ENCODE peak calls at places on chromosomes 2 and 18, in six cellular contexts. G is upper lobe of right lung, X is GM23338, J is endodermal cell, B is A673, A is ovary. P is an unnamed sample.

GRCh38 chr2:156309922-156310321 is 22.6 kb downstream of the NR4A2 start:
- DNase-seq in B (no peak), A (no peak), G (no peak), X (no peak), J (no peak), P (no peak)

GRCh38 chr2:32591669-32592463 is 36.0 kb upstream of the TTC27 start:
- DNase-seq in X (no peak), A (no peak), G (no peak), B (no peak), J (no peak), P (no peak)

GRCh38 chr2:174635747-174636399 is 38.3 kb upstream of the WIPF1 start:
- DNase-seq in G (no peak), A (no peak), J (no peak), X (no peak), B (no peak), P (no peak)

GRCh38 chr2:35410431-35411061 is 945.0 kb upstream of the CRIM1 start:
- DNase-seq in B (peak; percentile 72), G (peak; percentile 78), X (peak; percentile 70), J (peak; percentile 87), A (no peak), P (peak; percentile 74)

GRCh38 chr2:144701259-144701658 is 181.3 kb upstream of the ZEB2 start:
- DNase-seq in X (no peak), B (no peak), J (no peak), G (no peak), A (no peak), P (no peak)

GRCh38 chr2:85435986-85436835 is 17.7 kb downstream of the SH2D6 start:
- DNase-seq in J (peak; percentile 84), G (no peak), A (no peak), B (no peak), X (peak; percentile 70), P (no peak)

GRCh38 chr2:72892506-72893173 is 5.4 kb downstream of the SPR start:
- DNase-seq in X (peak; percentile 87), J (peak; percentile 87), B (peak; percentile 80), G (peak; percentile 84), A (peak; percentile 45), P (peak; percentile 88)

GRCh38 chr2:207926133-207927076 is 98.9 kb downstream of the PLEKHM3 start:
- DNase-seq in A (peak; percentile 71), J (no peak), G (no peak), B (no peak), X (no peak), P (no peak)

GRCh38 chr18:8989017-8989416 is 113.5 kb upstream of the NDUFV2 start:
- DNase-seq in A (no peak), G (no peak), B (no peak), J (no peak), X (no peak), P (no peak)

DNA sequence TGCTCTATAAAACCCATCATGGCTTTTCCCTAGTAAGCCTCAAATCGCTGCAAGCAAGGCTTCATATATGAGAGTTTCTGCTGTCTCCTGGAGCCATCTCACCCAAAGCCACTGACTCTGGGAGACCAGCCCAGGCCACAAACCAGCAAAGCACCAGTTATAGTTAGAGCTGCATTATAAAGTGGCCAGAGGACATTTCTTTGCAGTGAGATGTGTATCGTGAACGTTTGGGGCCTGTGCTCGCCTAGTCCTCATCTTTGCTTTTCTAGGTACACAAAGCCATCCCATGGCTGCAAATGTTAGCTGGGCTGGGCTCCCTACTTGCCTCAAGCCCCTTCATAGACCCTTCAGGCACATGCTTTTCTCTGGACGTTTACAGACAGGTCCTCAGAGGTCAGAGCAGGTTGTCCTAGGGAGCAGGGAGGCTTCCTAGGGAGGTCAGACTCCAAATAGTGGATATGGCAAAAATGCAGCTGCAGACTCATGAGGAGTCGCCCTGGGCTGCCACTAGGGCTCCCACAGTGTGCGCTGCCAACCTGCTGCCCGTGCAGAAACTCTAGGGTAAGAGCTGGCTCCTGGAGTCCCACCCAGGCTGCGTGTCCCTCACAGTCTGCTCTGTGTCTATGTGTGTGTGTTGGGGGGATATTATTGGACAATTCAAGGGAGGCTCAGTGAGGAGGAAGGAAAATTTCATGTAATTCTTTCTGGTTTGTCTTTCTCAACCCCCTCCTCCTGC is 141.0 kb downstream of the RPIA start:
- DNase-seq in X (peak; percentile 12), J (no peak), B (no peak), A (no peak), G (no peak), P (peak; percentile 84)
- TF ChIP-seq CTCF in X (no peak), J (no peak), B (no peak), A (no peak), G (no peak), P (no peak)

DNA sequence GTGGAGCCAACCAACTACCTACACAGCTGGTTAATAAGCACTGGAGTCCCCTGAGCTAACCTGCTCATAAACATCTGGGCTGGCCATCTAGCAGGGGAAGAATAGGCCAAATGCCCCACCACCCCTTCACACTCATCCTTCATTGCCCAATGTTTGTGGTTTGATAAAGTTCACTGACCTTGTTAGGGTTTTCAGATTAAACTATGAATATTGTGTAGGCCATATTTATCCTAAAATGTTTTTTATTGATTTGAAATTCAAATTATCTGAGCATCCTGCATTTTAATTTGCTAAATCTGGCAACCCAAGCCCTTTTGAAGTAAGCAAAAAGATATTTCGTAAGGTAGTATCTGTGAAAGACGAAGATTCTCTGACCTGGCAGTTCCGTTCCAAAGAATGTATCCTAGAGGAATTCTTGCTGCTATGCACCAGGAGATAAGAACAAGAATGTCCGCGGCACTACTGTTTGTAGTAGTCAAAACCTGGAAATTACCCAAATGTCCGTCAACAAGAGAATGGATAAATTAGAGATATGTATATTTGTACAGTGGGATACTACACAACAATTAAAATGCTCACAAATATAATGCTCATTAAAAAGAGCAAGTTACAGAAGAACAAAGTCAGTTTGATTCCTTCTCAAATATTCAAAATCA is 5.8 kb upstream of the TLK1 start:
- DNase-seq in J (no peak), A (no peak), B (no peak), X (no peak), G (no peak), P (no peak)
- H3K27ac ChIP-seq in J (no peak overlapping the region), A (no peak overlapping the region), B (no peak overlapping the region), X (no peak overlapping the region), G (no peak overlapping the region), P (no peak overlapping the region)

DNA sequence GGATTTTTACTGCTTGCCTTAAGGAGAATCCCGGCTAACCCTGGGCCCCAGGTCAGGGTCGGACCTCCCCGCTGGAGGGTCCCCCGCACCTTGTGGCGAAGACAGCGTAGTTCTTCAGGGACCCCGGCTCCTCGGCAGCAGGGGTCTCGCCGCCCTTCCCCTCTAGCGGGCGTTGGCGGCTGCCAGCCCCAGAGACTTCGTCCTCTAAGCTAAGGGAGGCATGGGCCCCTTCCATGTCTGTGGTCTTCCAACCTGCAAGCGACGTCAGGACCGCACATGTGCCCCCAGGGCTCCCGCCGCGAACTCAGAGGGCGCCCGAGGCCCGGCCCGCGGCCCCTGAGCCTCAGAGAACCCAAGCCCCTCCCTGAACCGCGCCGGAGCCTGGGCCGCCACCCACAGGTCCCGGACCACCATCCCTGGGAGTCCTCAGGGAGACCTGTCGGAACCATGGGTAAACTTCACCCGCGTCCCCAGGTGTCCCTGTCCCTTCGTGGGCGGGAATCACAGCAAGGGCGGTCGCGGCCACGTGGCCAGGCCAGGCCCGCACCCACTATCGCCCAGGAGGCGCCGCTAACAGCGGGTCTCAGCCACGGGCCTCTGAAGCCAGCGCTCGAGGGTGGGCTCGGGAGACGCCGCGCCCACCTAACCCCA is 562 bp downstream of the ANKMY1 start:
- DNase-seq in B (no peak), A (peak; percentile 24), X (peak; percentile 48), G (no peak), J (no peak), P (peak; percentile 83)
- H3K27me3 ChIP-seq in B (no peaks in the 10 kb centered on the region), A (no peaks in the 10 kb centered on the region), X (peaks cover 24% of the 10 kb centered on the region), G (no peaks in the 10 kb centered on the region), J (no peaks in the 10 kb centered on the region), P (peaks cover 5% of the 10 kb centered on the region)

GRCh38 chr2:63053889-63054725 is 3.5 kb downstream of the OTX1 start:
- DNase-seq in G (no peak), X (peak; percentile 94), B (no peak), J (peak; percentile 95), A (no peak), P (no peak)
- TF ChIP-seq CTCF in G (peak; percentile 17), X (peak; percentile 78), B (peak; percentile 48), J (peak; percentile 89), A (no peak), P (no peak)

DNA sequence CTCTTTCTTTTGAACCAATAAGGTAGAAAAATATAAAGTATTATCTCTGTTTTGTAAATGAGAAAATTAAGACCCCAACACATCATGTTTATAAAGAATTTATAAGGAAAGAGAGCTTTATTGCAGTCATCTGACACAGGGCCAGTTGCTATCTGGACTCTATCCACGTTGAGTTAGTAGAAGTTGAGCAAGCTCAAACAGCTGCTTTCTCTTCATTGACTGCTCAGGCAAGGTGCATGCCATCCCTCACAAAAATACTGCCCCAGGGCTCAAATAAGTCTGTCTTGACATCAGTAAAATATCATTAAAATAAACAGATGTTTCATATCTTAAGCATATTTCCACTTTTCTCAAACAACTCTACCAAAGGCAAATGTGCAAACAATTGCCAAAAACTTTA is 14.8 kb downstream of the COL5A2 start:
- DNase-seq in B (no peak), G (no peak), J (no peak), A (peak; percentile 56), X (no peak), P (no peak)
- H3K27ac ChIP-seq in B (no peak overlapping the region), G (no peak overlapping the region), J (no peak overlapping the region), A (peak overlapping the region; percentile 59), X (no peak overlapping the region), P (no peak overlapping the region)

GRCh38 chr2:236169151-236169721 is 1.1 kb upstream of the GBX2 start:
- DNase-seq in J (peak; percentile 76), X (peak; percentile 68), B (peak; percentile 34), A (no peak), G (peak; percentile 31), P (peak; percentile 37)

GRCh38 chr2:236171213-236172201 is 3.3 kb upstream of the GBX2 start:
- DNase-seq in J (peak; percentile 72), A (no peak), B (peak; percentile 33), G (peak; percentile 62), X (peak; percentile 74), P (no peak)

GRCh38 chr2:236172238-236172865 is 4.2 kb upstream of the GBX2 start:
- DNase-seq in J (peak; percentile 60), G (no peak), X (peak; percentile 58), A (no peak), B (no peak), P (no peak)

GRCh38 chr2:236169741-236170654 is 1.8 kb upstream of the GBX2 start:
- DNase-seq in G (peak; percentile 46), J (peak; percentile 71), B (no peak), X (peak; percentile 58), A (no peak), P (no peak)

GRCh38 chr2:236170678-236171212 is 2.6 kb upstream of the GBX2 start:
- DNase-seq in J (no peak), X (no peak), B (no peak), A (no peak), G (peak; percentile 22), P (no peak)
- H3K27me3 ChIP-seq in J (peaks cover 100% of the 10 kb centered on the region), X (peaks cover 100% of the 10 kb centered on the region), B (peaks cover 100% of the 10 kb centered on the region), A (peaks cover 5% of the 10 kb centered on the region), G (peaks cover 98% of the 10 kb centered on the region), P (peaks cover 91% of the 10 kb centered on the region)

GRCh38 chr2:9815076-9815475 is 28.2 kb upstream of the TAF1B start:
- DNase-seq in B (no peak), X (no peak), A (no peak), J (no peak), G (no peak), P (no peak)

GRCh38 chr2:9814129-9814868 is 29.0 kb upstream of the TAF1B start:
- DNase-seq in X (no peak), B (no peak), G (no peak), A (no peak), J (peak; percentile 46), P (no peak)

GRCh38 chr2:9811679-9812511 is 31.4 kb upstream of the TAF1B start:
- DNase-seq in J (no peak), B (no peak), A (no peak), G (no peak), X (no peak), P (no peak)

GRCh38 chr2:9812945-9813311 is 30.3 kb upstream of the TAF1B start:
- DNase-seq in B (no peak), A (no peak), X (no peak), G (no peak), J (no peak), P (no peak)

GRCh38 chr2:9813312-9814128 is 29.8 kb upstream of the TAF1B start:
- DNase-seq in J (peak; percentile 95), G (peak; percentile 84), A (peak; percentile 74), X (peak; percentile 92), B (peak; percentile 74), P (peak; percentile 89)
- TF ChIP-seq CTCF in J (peak; percentile 97), G (peak; percentile 90), A (peak; percentile 80), X (peak; percentile 96), B (peak; percentile 97), P (peak; percentile 89)